ENCODE peak calls at places on chromosomes 6 and 20, in six cellular contexts. B, L, U, Y, J and Z are unnamed samples.

GRCh38 chr6:67766061-67766460 is 869.0 kb upstream of the ADGRB3 start:
- DNase-seq in B (no peak), L (no peak), U (no peak), Y (no peak), J (no peak), Z (no peak)

GRCh38 chr6:11298651-11299420 is 66.4 kb upstream of the NEDD9 start:
- DNase-seq in B (peak; percentile 16), L (no peak), U (no peak), Y (no peak), J (no peak), Z (peak; percentile 71)

GRCh38 chr20:7392551-7392950 is 547.7 kb downstream of the HAO1 start:
- DNase-seq in B (no peak), L (no peak), U (no peak), Y (no peak), J (no peak), Z (no peak)

GRCh38 chr6:113019176-113019575 is 672.0 kb downstream of the RFPL4B start:
- DNase-seq in B (no peak), L (no peak), U (no peak), Y (no peak), J (no peak), Z (no peak)

GRCh38 chr6:36314221-36315014 is 22.3 kb downstream of the BNIP5 start:
- DNase-seq in B (no peak), L (no peak), U (no peak), Y (no peak), J (no peak), Z (no peak)

GRCh38 chr20:44288252-44288651 is 22.8 kb downstream of the FITM2 start:
- DNase-seq in B (no peak), L (no peak), U (no peak), Y (no peak), J (no peak), Z (no peak)

GRCh38 chr6:156402227-156402626 is 375.0 kb upstream of the ARID1B start:
- DNase-seq in B (no peak), L (no peak), U (no peak), Y (no peak), J (no peak), Z (no peak)

GRCh38 chr6:147873826-147874225 is 365.3 kb downstream of the SAMD5 start:
- DNase-seq in B (no peak), L (no peak), U (peak; percentile 41), Y (no peak), J (no peak), Z (no peak)

GRCh38 chr6:33075208-33075567 is 602 bp upstream of the HLA-DPB1 start:
- DNase-seq in B (no peak), L (no peak), U (no peak), Y (no peak), J (no peak), Z (no peak)

GRCh38 chr6:120202878-120203277 is 853.3 kb upstream of the MAN1A1 start:
- DNase-seq in B (no peak), L (no peak), U (no peak), Y (no peak), J (no peak), Z (no peak)
- TF ChIP-seq POLR2A in B (no peak), L (no peak), U (no peak), Y (no peak), J (no peak), Z (no peak)

GRCh38 chr6:16982827-16983226 is 119.0 kb upstream of the STMND1 start:
- DNase-seq in B (no peak), L (peak; percentile 20), U (peak; percentile 99), Y (no peak), J (no peak), Z (no peak)
- H3K27ac ChIP-seq in B (no peak overlapping the region), L (no peak overlapping the region), U (no peak overlapping the region), Y (no peak overlapping the region), J (no peak overlapping the region), Z (no peak overlapping the region)

GRCh38 chr6:131945971-131946370 is 5.2 kb downstream of the CCN2 start:
- DNase-seq in B (no peak), L (no peak), U (no peak), Y (no peak), J (no peak), Z (no peak)

GRCh38 chr6:131948221-131948661 is 2.9 kb downstream of the CCN2 start:
- DNase-seq in B (no peak), L (no peak), U (peak; percentile 75), Y (no peak), J (no peak), Z (no peak)

GRCh38 chr6:131948692-131949614 is 2.2 kb downstream of the CCN2 start:
- DNase-seq in B (no peak), L (no peak), U (peak; percentile 92), Y (peak; percentile 36), J (no peak), Z (no peak)

GRCh38 chr6:131946992-131947955 is 3.9 kb downstream of the CCN2 start:
- DNase-seq in B (peak; percentile 52), L (no peak), U (peak; percentile 84), Y (no peak), J (no peak), Z (no peak)

DNA sequence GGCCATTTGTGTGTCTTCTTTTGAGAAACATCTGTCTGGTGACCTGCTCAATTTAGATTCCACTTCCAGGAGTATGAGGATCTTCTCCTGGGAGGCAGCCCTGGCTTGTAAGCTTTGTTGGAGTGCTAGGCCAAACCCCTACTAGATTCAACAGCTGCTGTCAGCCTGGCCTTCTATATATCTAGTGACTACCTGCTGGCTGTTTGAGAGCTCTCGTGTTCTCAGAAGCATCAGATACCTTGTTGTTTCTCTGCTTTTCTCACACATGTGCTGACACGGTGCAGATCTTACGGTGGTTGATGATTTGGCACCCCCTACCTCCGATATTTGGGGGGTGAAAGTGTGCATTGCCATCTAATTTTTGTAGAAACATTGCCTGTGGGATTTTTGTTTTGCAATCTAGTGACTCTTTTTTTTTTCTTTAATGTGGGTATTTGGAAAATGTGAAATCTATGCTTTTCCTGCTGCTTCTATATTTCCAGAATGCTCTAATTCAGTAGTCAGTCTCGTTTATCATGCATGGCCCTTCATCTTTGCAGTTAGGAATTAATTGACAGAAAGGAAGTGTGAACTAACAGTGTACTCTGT is 4.7 kb downstream of the CCN2 start:
- DNase-seq in B (peak; percentile 68), L (no peak), U (peak; percentile 78), Y (no peak), J (no peak), Z (no peak)
- TF ChIP-seq POLR2A in B (no peak), L (no peak), U (peak; percentile 91), Y (no peak), J (no peak), Z (no peak)

DNA sequence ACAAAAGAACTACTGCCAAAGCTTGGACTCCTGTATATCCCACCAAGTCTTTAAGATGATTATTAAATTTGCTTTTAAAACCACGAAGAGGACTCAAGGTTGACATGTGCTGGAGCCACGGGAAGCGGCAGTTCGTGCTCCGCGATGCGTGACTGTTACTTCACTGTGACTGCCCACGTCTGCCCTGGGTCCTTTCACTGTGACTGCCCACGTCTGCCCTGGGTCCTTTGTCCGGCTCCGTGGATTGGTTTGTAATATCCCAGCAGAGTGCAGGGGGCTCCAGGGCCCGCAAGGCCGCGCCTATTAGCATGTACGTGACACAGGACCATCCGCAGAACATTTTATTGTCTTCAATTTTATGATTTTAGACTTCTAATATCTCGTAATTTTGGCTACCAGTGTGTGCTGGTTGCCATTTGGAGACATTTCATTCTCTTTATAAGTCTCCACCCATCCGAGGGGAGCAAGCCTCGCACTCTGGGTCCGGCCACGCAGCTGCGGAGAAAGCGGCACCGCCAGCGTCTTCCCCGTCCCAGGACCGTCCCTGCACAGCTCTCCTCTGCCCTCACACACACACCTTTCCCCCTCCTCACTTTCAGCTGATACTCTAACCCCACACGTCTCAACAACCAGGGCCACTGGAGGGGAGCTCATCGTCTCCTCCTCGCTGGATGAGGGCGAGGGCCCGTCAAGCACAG is 42.9 kb downstream of the DACT2 start:
- DNase-seq in B (no peak), L (no peak), U (no peak), Y (no peak), J (no peak), Z (no peak)
- H3K27ac ChIP-seq in B (peak overlapping the region; percentile 50), L (no peak overlapping the region), U (no peak overlapping the region), Y (no peak overlapping the region), J (no peak overlapping the region), Z (no peak overlapping the region)

DNA sequence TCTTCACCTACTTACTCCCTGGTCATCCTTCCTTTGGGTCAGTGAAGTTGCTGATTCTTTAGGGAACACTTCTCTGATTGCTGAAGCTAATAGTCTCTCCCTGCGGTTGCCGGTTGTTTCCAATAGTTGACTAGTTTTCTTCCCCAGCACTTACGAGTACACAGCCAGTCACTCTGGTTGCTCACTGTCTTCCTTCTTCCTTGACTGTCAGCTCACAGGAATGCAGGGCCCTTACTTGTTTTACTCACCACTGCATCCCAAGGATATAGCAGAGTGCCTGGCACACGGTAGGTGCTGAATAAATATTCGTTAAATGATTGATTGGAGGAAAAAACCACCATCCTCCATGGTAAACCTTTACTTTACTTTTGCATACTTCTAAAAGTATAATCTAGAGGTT is 345.0 kb downstream of the QKI start:
- DNase-seq in B (no peak), L (no peak), U (peak; percentile 59), Y (no peak), J (no peak), Z (no peak)
- TF ChIP-seq POLR2A in B (no peak), L (no peak), U (no peak), Y (no peak), J (no peak), Z (no peak)

DNA sequence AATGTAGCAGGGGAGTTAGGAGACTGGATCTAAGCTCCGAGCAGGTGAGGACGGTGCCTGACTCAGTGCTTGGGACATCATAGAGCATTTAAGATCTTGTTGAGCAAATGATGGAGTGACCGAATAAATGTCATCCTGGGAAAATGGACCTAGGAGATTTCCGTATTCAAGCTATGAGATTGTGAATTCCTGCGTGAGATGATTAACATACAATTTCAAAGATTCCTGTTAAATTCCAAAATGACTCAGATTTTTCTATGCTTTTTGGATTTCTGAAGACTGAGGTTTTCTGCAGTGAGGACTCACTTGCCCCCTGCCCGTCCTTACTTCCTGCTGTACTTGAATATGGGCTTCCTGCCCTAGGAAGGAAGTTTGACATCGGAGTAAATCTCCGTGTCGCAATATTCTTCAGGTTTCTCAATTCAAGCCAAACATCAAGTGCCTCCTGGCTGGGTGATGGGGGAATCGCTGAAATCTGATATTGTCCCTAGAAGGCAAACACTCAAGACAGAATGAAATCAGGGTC is 5.2 kb downstream of the SYTL3 start:
- DNase-seq in B (no peak), L (no peak), U (peak; percentile 79), Y (no peak), J (no peak), Z (no peak)
- H3K27ac ChIP-seq in B (peak overlapping the region; percentile 3), L (no peak overlapping the region), U (peak overlapping the region; percentile 93), Y (peak overlapping the region; percentile 55), J (no peak overlapping the region), Z (no peak overlapping the region)

GRCh38 chr6:127266178-127266891 is at the start of gene RNF146:
- DNase-seq in B (peak; percentile 81), L (peak; percentile 89), U (peak; percentile 83), Y (peak; percentile 75), J (peak; percentile 75), Z (peak; percentile 81)
- TF ChIP-seq POLR2A in B (no peak), L (no peak), U (no peak), Y (no peak), J (no peak), Z (peak; percentile 91)